ENCODE peak calls at places on chromosomes 3 and 15, in nine cellular contexts. J, N, B, L, U, I, S, D and W are unnamed samples.

GRCh38 chr3:170002829-170003228 is 35.0 kb upstream of the GPR160 start:
- DNase-seq in J (no peak), N (no peak), B (no peak), L (no peak), U (no peak), I (no peak), S (no peak), D (no peak), W (no peak)

GRCh38 chr15:42879390-42879912 is 41.1 kb downstream of the TTBK2 start:
- DNase-seq in J (no peak), N (no peak), B (no peak), L (no peak), U (no peak), I (no peak), S (no peak), D (no peak), W (no peak)

GRCh38 chr3:129723558-129724324 is 117.3 kb upstream of the PLXND1 start:
- DNase-seq in J (peak), N (peak), B (peak), L (peak), U (peak), I (no peak), S (no peak), D (peak), W (peak)

GRCh38 chr3:72591522-72592421 is 256.5 kb downstream of the SHQ1 start:
- DNase-seq in J (no peak), N (peak), B (peak), L (peak), U (peak), I (peak), S (no peak), D (peak), W (no peak)

GRCh38 chr3:111541911-111542483 is at the start of gene CD96:
- DNase-seq in J (no peak), N (no peak), B (no peak), L (no peak), U (no peak), I (no peak), S (no peak), D (no peak), W (no peak)

GRCh38 chr15:55194246-55194645 is 2.5 kb downstream of the RSL24D1 start:
- DNase-seq in J (no peak), N (no peak), B (no peak), L (no peak), U (peak), I (no peak), S (no peak), D (no peak), W (no peak)

GRCh38 chr3:184085389-184085852 is 11.4 kb upstream of the HTR3E start:
- DNase-seq in J (no peak), N (no peak), B (no peak), L (peak), U (peak), I (no peak), S (no peak), D (no peak), W (no peak)

GRCh38 chr3:13282986-13283876 is 136.9 kb downstream of the NUP210 start:
- DNase-seq in J (no peak), N (peak), B (no peak), L (peak), U (peak), I (peak), S (peak), D (no peak), W (no peak)

GRCh38 chr15:37204698-37205097 is 104.3 kb upstream of the MEIS2 start:
- DNase-seq in J (no peak), N (no peak), B (no peak), L (peak), U (no peak), I (no peak), S (no peak), D (no peak), W (no peak)

GRCh38 chr15:41575282-41575681 is 16.3 kb downstream of the TYRO3 start:
- DNase-seq in J (no peak), N (no peak), B (no peak), L (no peak), U (no peak), I (no peak), S (no peak), D (no peak), W (no peak)

GRCh38 chr15:39200586-39200985 is 380.3 kb upstream of the THBS1 start:
- DNase-seq in J (no peak), N (peak), B (no peak), L (peak), U (no peak), I (no peak), S (no peak), D (no peak), W (no peak)

DNA sequence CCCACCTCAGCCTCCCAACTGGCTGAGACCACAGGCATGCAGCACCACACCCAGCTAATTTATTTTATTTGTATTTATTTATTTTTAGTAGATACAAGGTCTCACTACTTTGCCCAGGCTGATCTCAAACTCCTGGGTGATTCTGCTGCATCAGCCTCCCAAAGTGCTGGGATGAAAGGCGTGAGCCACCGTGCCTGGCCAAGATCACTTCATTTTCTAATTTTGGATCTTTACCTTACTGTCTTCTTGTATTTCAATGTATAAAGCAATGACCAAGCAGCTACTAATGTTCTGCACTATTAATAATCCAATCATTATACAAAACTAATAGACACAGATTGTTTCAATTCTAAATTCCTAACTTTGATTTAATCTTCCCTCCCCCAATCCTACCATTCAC is 56.2 kb downstream of the LRRFIP2 start:
- DNase-seq in J (no peak), N (no peak), B (no peak), L (no peak), U (no peak), I (no peak), S (no peak), D (no peak), W (no peak)
- H3K27ac ChIP-seq in J (no peak), N (no peak), B (no peak), L (no peak), U (no peak), I (no peak), S (peak), D (no peak), W (no peak)

GRCh38 chr15:66043264-66043663 is 174.0 kb downstream of the RAB11A start:
- DNase-seq in J (no peak), N (no peak), B (no peak), L (no peak), U (no peak), I (no peak), S (no peak), D (no peak), W (no peak)
- H3K27ac ChIP-seq in J (no peak), N (no peak), B (no peak), L (no peak), U (no peak), I (no peak), S (no peak), D (no peak), W (no peak)

GRCh38 chr3:189776163-189776824 is 145.1 kb downstream of the TP63 start:
- DNase-seq in J (no peak), N (peak), B (no peak), L (no peak), U (no peak), I (no peak), S (no peak), D (no peak), W (no peak)
- H3K27ac ChIP-seq in J (no peak), N (no peak), B (no peak), L (no peak), U (no peak), I (no peak), S (peak), D (no peak), W (no peak)

DNA sequence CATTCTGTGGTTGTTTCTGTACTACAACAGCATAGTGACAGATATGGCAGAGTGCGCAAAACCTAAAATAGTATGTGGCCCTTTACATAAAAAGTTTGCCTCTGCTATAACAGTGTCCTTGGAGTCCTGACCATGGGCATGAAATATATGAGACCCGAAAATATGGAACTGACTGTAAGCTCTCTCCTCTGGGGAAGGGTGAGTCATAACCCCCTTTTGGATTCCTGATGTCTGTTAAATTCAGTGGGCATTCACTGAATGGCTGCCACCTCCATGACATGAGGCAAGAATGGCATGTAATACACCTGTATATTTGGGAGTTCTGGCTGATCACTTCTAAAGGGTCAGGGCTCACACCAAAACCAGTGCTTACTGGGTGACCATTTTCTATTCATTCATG is 6.1 kb downstream of the TBC1D2B start:
- DNase-seq in J (no peak), N (no peak), B (no peak), L (no peak), U (no peak), I (no peak), S (no peak), D (no peak), W (no peak)
- H3K27ac ChIP-seq in J (peak), N (no peak), B (no peak), L (no peak), U (peak), I (no peak), S (peak), D (peak), W (no peak)

GRCh38 chr3:113834983-113835382 is 3.6 kb upstream of the GRAMD1C start:
- DNase-seq in J (no peak), N (no peak), B (no peak), L (no peak), U (peak), I (no peak), S (no peak), D (no peak), W (no peak)

GRCh38 chr3:113839551-113839950 is 963 bp downstream of the GRAMD1C start:
- DNase-seq in J (no peak), N (peak), B (no peak), L (no peak), U (no peak), I (no peak), S (no peak), D (no peak), W (no peak)

GRCh38 chr3:113838631-113839209 is at the start of gene GRAMD1C:
- DNase-seq in J (peak), N (peak), B (peak), L (peak), U (peak), I (peak), S (peak), D (peak), W (peak)
- H3K27ac ChIP-seq in J (no peak), N (peak), B (no peak), L (no peak), U (no peak), I (peak), S (no peak), D (no peak), W (no peak)

GRCh38 chr3:80733522-80734176 is 965.9 kb upstream of the ROBO1 start:
- DNase-seq in J (no peak), N (no peak), B (no peak), L (peak), U (peak), I (no peak), S (no peak), D (peak), W (no peak)
- H3K27ac ChIP-seq in J (no peak), N (no peak), B (no peak), L (no peak), U (peak), I (no peak), S (no peak), D (no peak), W (no peak)

DNA sequence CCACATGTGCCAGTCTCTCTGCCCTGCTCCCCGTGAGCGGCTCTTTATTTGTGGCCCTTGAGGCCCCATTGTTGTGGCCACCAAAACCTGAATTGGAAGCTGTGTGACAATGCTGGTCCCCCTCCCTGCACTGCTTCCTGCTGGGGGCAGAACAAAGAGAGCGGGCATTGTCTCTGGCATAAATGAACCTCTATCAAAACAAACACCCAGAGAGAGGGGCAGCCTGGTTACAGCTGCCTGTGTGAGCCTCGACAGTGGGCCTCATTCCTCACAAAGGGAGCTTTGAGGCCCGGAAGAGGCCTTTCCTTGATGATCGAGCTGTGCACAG is 152.9 kb downstream of the IGF1R start:
- DNase-seq in J (no peak), N (peak), B (no peak), L (peak), U (no peak), I (no peak), S (no peak), D (no peak), W (peak)
- H3K27ac ChIP-seq in J (peak), N (peak), B (peak), L (peak), U (peak), I (no peak), S (no peak), D (peak), W (no peak)